ENCODE peak calls at places on chromosomes 5 and 9, in ten cellular contexts. F, U, M, S, E, P, T, L, R and W are unnamed samples. For H3K27me3, the result is how much of the 10 kb centered on the place peaks cover.

GRCh38 chr5:159262859-159263568 is at the start of gene UBLCP1:
- DNase-seq in F (peak), U (peak), M (peak), S (peak), E (peak), P (peak), T (peak), L (peak), R (peak), W (peak)

GRCh38 chr5:140785905-140786686 is at the start of gene PCDHA1:
- DNase-seq in F (no peak), U (no peak), M (no peak), S (no peak), E (no peak), P (no peak), T (no peak), L (no peak), R (no peak), W (no peak)

GRCh38 chr5:81151546-81151945 is 81.6 kb upstream of the CKMT2 start:
- DNase-seq in F (peak), U (no peak), M (peak), S (no peak), E (no peak), P (no peak), T (no peak), L (no peak), R (no peak), W (no peak)

GRCh38 chr5:42392917-42393316 is 30.3 kb upstream of the GHR start:
- DNase-seq in F (no peak), U (no peak), M (no peak), S (no peak), E (no peak), P (no peak), T (no peak), L (no peak), R (no peak), W (no peak)

GRCh38 chr5:172950176-172950965 is 8.9 kb upstream of the RPL26L1 start:
- DNase-seq in F (no peak), U (no peak), M (no peak), S (no peak), E (no peak), P (no peak), T (no peak), L (no peak), R (no peak), W (no peak)

GRCh38 chr9:119453490-119453911 is 84.3 kb upstream of the BRINP1 start:
- DNase-seq in F (no peak), U (no peak), M (no peak), S (no peak), E (no peak), P (no peak), T (no peak), L (no peak), R (no peak), W (no peak)

GRCh38 chr5:157870837-157871834 is 12.2 kb upstream of the CLINT1 start:
- DNase-seq in F (peak), U (no peak), M (peak), S (peak), E (peak), P (no peak), T (peak), L (no peak), R (no peak), W (peak)

GRCh38 chr5:144048254-144048856 is 122.1 kb downstream of the YIPF5 start:
- DNase-seq in F (no peak), U (no peak), M (peak), S (no peak), E (no peak), P (no peak), T (no peak), L (no peak), R (no peak), W (no peak)

GRCh38 chr9:86079421-86080111 is 19.8 kb downstream of the GOLM1 start:
- DNase-seq in F (no peak), U (no peak), M (no peak), S (no peak), E (no peak), P (no peak), T (peak), L (no peak), R (no peak), W (no peak)

GRCh38 chr5:158606228-158606627 is 493.5 kb downstream of the EBF1 start:
- DNase-seq in F (no peak), U (no peak), M (no peak), S (no peak), E (no peak), P (no peak), T (no peak), L (no peak), R (no peak), W (no peak)

GRCh38 chr9:33782395-33783152 is 12.8 kb upstream of the PRSS3 start:
- DNase-seq in F (no peak), U (no peak), M (peak), S (no peak), E (no peak), P (no peak), T (peak), L (no peak), R (no peak), W (no peak)

GRCh38 chr5:74199005-74199404 is 441.5 kb downstream of the ENC1 start:
- DNase-seq in F (no peak), U (no peak), M (peak), S (no peak), E (no peak), P (no peak), T (no peak), L (no peak), R (no peak), W (peak)

GRCh38 chr5:161544350-161544765 is 2.2 kb downstream of the GABRB2 start:
- DNase-seq in F (peak), U (no peak), M (peak), S (no peak), E (peak), P (peak), T (peak), L (peak), R (no peak), W (no peak)

GRCh38 chr5:172910828-172911627 is 48.2 kb upstream of the RPL26L1 start:
- DNase-seq in F (peak), U (peak), M (peak), S (peak), E (peak), P (peak), T (peak), L (peak), R (peak), W (peak)

GRCh38 chr5:125152461-125153189 is 406.2 kb upstream of the ZNF608 start:
- DNase-seq in F (no peak), U (no peak), M (no peak), S (no peak), E (no peak), P (no peak), T (no peak), L (no peak), R (no peak), W (no peak)

GRCh38 chr9:111940697-111941096 is 44.1 kb downstream of the UGCG start:
- DNase-seq in F (peak), U (no peak), M (peak), S (no peak), E (no peak), P (no peak), T (peak), L (no peak), R (no peak), W (no peak)

GRCh38 chr5:150544606-150545219 is 36.8 kb downstream of the NDST1 start:
- DNase-seq in F (peak), U (peak), M (peak), S (peak), E (peak), P (peak), T (peak), L (peak), R (no peak), W (peak)

GRCh38 chr9:4167040-4167671 is 132.7 kb downstream of the GLIS3 start:
- DNase-seq in F (peak), U (no peak), M (peak), S (no peak), E (no peak), P (no peak), T (peak), L (no peak), R (no peak), W (no peak)

GRCh38 chr9:130530932-130531331 is 48.4 kb upstream of the FUBP3 start:
- DNase-seq in F (no peak), U (peak), M (peak), S (peak), E (no peak), P (no peak), T (peak), L (no peak), R (no peak), W (no peak)

GRCh38 chr9:129069128-129069824 is 11.6 kb upstream of the DOLPP1 start:
- DNase-seq in F (no peak), U (peak), M (peak), S (peak), E (peak), P (peak), T (no peak), L (peak), R (no peak), W (peak)

GRCh38 chr5:163407034-163407652 is 30.3 kb upstream of the CCNG1 start:
- DNase-seq in F (peak), U (no peak), M (peak), S (no peak), E (no peak), P (no peak), T (peak), L (no peak), R (no peak), W (peak)

GRCh38 chr5:157602505-157602904 is 26.9 kb upstream of the ADAM19 start:
- DNase-seq in F (no peak), U (no peak), M (no peak), S (no peak), E (no peak), P (no peak), T (peak), L (no peak), R (no peak), W (peak)

GRCh38 chr5:13739462-13739861 is 205.0 kb downstream of the DNAH5 start:
- DNase-seq in F (no peak), U (no peak), M (no peak), S (no peak), E (no peak), P (no peak), T (peak), L (no peak), R (no peak), W (no peak)

GRCh38 chr9:97615439-97616072 is 17.6 kb downstream of the TSTD2 start:
- DNase-seq in F (peak), U (no peak), M (peak), S (peak), E (peak), P (peak), T (peak), L (peak), R (no peak), W (no peak)

GRCh38 chr5:114305402-114306207 is 56.3 kb upstream of the KCNN2 start:
- DNase-seq in F (peak), U (no peak), M (peak), S (no peak), E (peak), P (no peak), T (peak), L (no peak), R (no peak), W (no peak)

GRCh38 chr9:79685576-79685975 is 113.8 kb downstream of the TLE4 start:
- DNase-seq in F (peak), U (no peak), M (no peak), S (no peak), E (no peak), P (no peak), T (no peak), L (no peak), R (no peak), W (no peak)

GRCh38 chr9:135309763-135310125 is 169.8 kb upstream of the PPP1R26 start:
- DNase-seq in F (no peak), U (no peak), M (no peak), S (no peak), E (no peak), P (no peak), T (no peak), L (no peak), R (no peak), W (no peak)

GRCh38 chr9:133124123-133124948 is 3.3 kb upstream of the RALGDS start:
- DNase-seq in F (no peak), U (peak), M (no peak), S (no peak), E (no peak), P (no peak), T (no peak), L (no peak), R (no peak), W (no peak)

DNA sequence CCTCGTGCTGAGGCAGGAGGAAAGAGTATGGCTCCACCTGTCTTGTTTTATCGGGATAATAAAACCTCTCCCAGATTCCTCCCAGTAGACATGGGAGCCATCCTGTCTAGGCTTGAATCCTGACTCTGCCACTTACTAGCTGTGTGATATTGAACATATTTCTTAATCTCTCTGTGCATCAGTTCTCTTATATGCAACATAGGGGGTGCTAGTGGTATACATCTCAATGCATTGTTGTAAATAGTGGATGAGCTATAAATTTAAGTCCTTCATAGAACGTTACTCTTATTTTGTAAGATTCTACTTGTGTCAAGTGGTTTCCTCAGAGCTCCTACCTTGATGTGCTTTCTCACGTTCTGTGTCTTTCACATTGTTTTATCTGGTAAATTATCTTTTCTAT is 417.7 kb upstream of the POU5F2 start:
- DNase-seq in F (no peak), U (no peak), M (no peak), S (no peak), E (no peak), P (no peak), T (no peak), L (no peak), R (no peak), W (no peak)
- TF ChIP-seq CTCF in F (no peak), U (no peak), M (no peak), S (no peak), E (no peak), P (no peak), T (peak), L (no peak), R (no peak), W (no peak)

GRCh38 chr9:14573319-14573718 is 119.9 kb downstream of the ZDHHC21 start:
- DNase-seq in F (no peak), U (no peak), M (no peak), S (no peak), E (no peak), P (no peak), T (peak), L (no peak), R (no peak), W (no peak)

DNA sequence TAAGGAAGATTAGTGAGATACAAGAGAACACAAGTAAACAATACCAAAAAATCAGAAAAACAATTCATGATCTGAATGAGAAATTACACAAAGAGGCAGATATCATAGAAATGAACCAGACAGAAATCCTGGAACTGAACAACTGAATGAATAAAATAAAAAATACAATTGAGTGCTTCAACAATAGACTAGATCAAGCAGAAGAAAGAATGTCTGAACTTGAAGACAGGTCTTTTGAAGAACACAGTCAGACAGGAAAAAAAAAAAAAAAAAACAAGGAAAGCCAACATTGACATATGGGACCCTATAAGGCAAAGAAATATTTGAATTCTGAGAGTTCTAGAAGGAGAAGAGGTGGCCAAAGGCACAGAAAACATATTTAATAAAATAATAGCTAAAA is 115.2 kb downstream of the ZDHHC21 start:
- DNase-seq in F (no peak), U (no peak), M (no peak), S (no peak), E (no peak), P (no peak), T (no peak), L (no peak), R (no peak), W (no peak)
- H3K4me3 ChIP-seq in F (no peak), U (no peak), M (no peak), S (no peak), E (no peak), P (no peak), T (no peak), L (no peak), R (no peak), W (no peak)

DNA sequence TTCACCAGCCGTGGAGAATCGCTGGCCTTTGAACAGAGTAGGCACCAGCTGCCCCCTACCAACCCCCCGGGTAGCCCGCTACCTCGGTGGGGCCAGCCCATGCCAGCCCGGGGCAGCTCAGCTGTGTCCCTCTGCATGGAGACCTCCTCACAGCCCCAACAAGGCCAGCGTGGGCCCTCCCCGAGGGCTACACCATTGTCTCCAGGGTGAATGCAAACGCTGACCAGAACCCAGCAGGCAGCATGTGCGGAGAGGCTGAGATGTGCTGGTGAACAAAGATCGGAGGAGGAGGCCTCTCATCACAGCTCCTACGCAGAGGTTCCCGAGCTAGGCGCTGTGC is 51.9 kb downstream of the LMX1B start:
- DNase-seq in F (no peak), U (no peak), M (no peak), S (no peak), E (no peak), P (no peak), T (no peak), L (no peak), R (no peak), W (no peak)
- H3K27me3 ChIP-seq in F (under half), U (under half), M (half or more), S (under half), E (under half), P (half or more), T (under half), L (under half), R (under half), W (under half)

GRCh38 chr5:65412842-65413241 is 68.9 kb downstream of the ADAMTS6 start:
- DNase-seq in F (no peak), U (no peak), M (no peak), S (no peak), E (no peak), P (no peak), T (no peak), L (no peak), R (no peak), W (no peak)
- TF ChIP-seq CTCF in F (no peak), U (no peak), M (no peak), S (no peak), E (no peak), P (no peak), T (no peak), L (no peak), R (no peak), W (no peak)

GRCh38 chr5:138438003-138438723 is 694 bp upstream of the REEP2 start:
- DNase-seq in F (no peak), U (no peak), M (no peak), S (no peak), E (no peak), P (no peak), T (no peak), L (no peak), R (no peak), W (no peak)
- H3K4me3 ChIP-seq in F (peak), U (peak), M (peak), S (peak), E (no peak), P (peak), T (peak), L (no peak), R (peak), W (peak)

GRCh38 chr5:151904921-151905320 is 19.7 kb downstream of the GLRA1 start:
- DNase-seq in F (peak), U (no peak), M (peak), S (no peak), E (no peak), P (no peak), T (no peak), L (no peak), R (no peak), W (no peak)
- H3K27me3 ChIP-seq in F (under half), U (under half), M (under half), S (under half), E (under half), P (under half), T (under half), L (under half), R (under half), W (under half)

GRCh38 chr9:128020692-128021091 is 39.9 kb upstream of the EEIG1 start:
- DNase-seq in F (no peak), U (no peak), M (no peak), S (no peak), E (no peak), P (no peak), T (no peak), L (no peak), R (no peak), W (no peak)
- TF ChIP-seq CTCF in F (peak), U (no peak), M (peak), S (no peak), E (no peak), P (no peak), T (peak), L (no peak), R (no peak), W (peak)

GRCh38 chr9:36471359-36471758 is 71.3 kb upstream of the RNF38 start:
- DNase-seq in F (no peak), U (no peak), M (no peak), S (no peak), E (no peak), P (no peak), T (no peak), L (no peak), R (no peak), W (no peak)

GRCh38 chr9:36470891-36471290 is 70.8 kb upstream of the RNF38 start:
- DNase-seq in F (peak), U (peak), M (peak), S (peak), E (peak), P (peak), T (no peak), L (peak), R (no peak), W (peak)
- H3K4me3 ChIP-seq in F (peak), U (peak), M (no peak), S (peak), E (peak), P (peak), T (no peak), L (peak), R (peak), W (peak)

GRCh38 chr5:77937015-77937908 is 161.1 kb upstream of the TBCA start:
- DNase-seq in F (no peak), U (no peak), M (no peak), S (no peak), E (no peak), P (no peak), T (no peak), L (no peak), R (no peak), W (peak)
- H3K27me3 ChIP-seq in F (under half), U (under half), M (under half), S (under half), E (under half), P (under half), T (under half), L (under half), R (under half), W (under half)

DNA sequence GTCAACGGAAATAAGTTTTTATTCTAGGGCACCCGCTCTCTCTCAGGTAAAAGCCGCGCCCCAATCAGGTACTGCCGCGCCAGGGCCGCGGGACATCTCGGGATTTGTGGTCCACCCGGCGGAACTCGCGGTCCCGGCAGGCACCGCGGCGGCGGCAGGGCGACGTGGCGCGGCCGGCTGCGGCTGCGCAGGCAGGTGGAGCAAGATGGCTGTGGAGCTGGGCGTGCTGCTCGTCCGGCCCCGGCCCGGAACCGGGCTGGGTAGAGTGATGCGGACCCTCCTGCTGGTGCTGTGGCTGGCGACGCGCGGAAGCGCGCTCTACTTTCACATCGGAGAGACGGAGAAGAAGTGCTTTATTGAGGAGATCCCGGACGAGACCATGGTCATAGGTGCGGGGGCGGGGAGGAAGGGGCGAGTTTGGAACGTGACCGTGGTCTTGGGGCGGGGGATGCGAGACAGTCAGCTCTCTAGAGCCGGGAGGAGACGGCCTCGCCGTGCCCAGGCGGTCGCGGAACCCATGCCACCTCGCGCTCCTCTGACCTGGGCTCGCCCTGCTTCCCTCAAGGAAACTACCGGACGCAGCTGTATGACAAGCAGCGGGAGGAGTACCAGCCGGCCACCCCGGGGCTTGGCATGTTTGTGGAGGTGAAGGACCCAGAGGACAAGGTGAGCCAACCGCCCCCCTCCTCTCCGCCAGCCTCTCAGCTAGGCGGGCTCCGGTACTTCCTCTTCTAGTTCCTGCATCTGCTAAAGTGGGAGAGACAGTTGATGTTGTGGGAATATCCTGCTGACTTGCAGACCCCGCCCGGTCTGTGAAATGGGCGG is at the start of gene TMED9:
- DNase-seq in F (peak), U (peak), M (peak), S (peak), E (peak), P (peak), T (peak), L (peak), R (peak), W (peak)
- TF ChIP-seq CTCF in F (no peak), U (peak), M (no peak), S (peak), E (no peak), P (no peak), T (no peak), L (no peak), R (peak), W (no peak)